ENCODE peak calls at places on chromosomes 6 and 20, in seven cellular contexts. One of them, this sample, is unnamed.

GRCh38 chr6:37648465-37649330 is 49.0 kb downstream of the MDGA1 start:
- DNase-seq in HS-27A: no peak
- DNase-seq in C1 segment of cervical spinal cord: no peak
- DNase-seq in COR-L47: no peak
- DNase-seq in activated CD8-positive, alpha-beta memory T cell treated with anti-CD3 and anti-CD28 coated beads, Interleukin-2, amount 50 U/mL, for 4 hours: peak; percentile 22
- DNase-seq in stimulated activated CD8-positive, alpha-beta memory T cell treated with anti-CD3 and anti-CD28 coated beads, Interleukin-7, amount 100 ng/mL, for 1 hour: no peak
- DNase-seq in left colon: no peak
- DNase-seq in this sample: no peak

GRCh38 chr6:163356324-163356723 is 58.2 kb upstream of the QKI start:
- DNase-seq in C1 segment of cervical spinal cord: no peak
- DNase-seq in activated CD8-positive, alpha-beta memory T cell treated with anti-CD3 and anti-CD28 coated beads, Interleukin-2, amount 50 U/mL, for 4 hours: no peak
- DNase-seq in left colon: no peak
- DNase-seq in stimulated activated CD8-positive, alpha-beta memory T cell treated with anti-CD3 and anti-CD28 coated beads, Interleukin-7, amount 100 ng/mL, for 1 hour: no peak
- DNase-seq in HS-27A: no peak
- DNase-seq in COR-L47: no peak
- DNase-seq in this sample: peak; percentile 76

GRCh38 chr6:53009511-53009910 is 14.4 kb upstream of the GSTA4 start:
- DNase-seq in C1 segment of cervical spinal cord: no peak
- DNase-seq in HS-27A: no peak
- DNase-seq in left colon: no peak
- DNase-seq in stimulated activated CD8-positive, alpha-beta memory T cell treated with anti-CD3 and anti-CD28 coated beads, Interleukin-7, amount 100 ng/mL, for 1 hour: no peak
- DNase-seq in activated CD8-positive, alpha-beta memory T cell treated with anti-CD3 and anti-CD28 coated beads, Interleukin-2, amount 50 U/mL, for 4 hours: no peak
- DNase-seq in COR-L47: no peak
- DNase-seq in this sample: no peak

GRCh38 chr6:36323062-36323461 is 13.6 kb downstream of the BNIP5 start:
- DNase-seq in activated CD8-positive, alpha-beta memory T cell treated with anti-CD3 and anti-CD28 coated beads, Interleukin-2, amount 50 U/mL, for 4 hours: no peak
- DNase-seq in C1 segment of cervical spinal cord: no peak
- DNase-seq in left colon: no peak
- DNase-seq in stimulated activated CD8-positive, alpha-beta memory T cell treated with anti-CD3 and anti-CD28 coated beads, Interleukin-7, amount 100 ng/mL, for 1 hour: no peak
- DNase-seq in HS-27A: no peak
- DNase-seq in COR-L47: peak; percentile 30
- DNase-seq in this sample: peak; percentile 71

GRCh38 chr20:1718604-1719384 is 61.2 kb upstream of the SIRPG start:
- DNase-seq in stimulated activated CD8-positive, alpha-beta memory T cell treated with anti-CD3 and anti-CD28 coated beads, Interleukin-7, amount 100 ng/mL, for 1 hour: no peak
- DNase-seq in C1 segment of cervical spinal cord: no peak
- DNase-seq in left colon: no peak
- DNase-seq in HS-27A: peak; percentile 11
- DNase-seq in activated CD8-positive, alpha-beta memory T cell treated with anti-CD3 and anti-CD28 coated beads, Interleukin-2, amount 50 U/mL, for 4 hours: no peak
- DNase-seq in COR-L47: no peak
- DNase-seq in this sample: no peak

GRCh38 chr6:39755231-39755630 is 30.0 kb upstream of the KIF6 start:
- DNase-seq in COR-L47: no peak
- DNase-seq in activated CD8-positive, alpha-beta memory T cell treated with anti-CD3 and anti-CD28 coated beads, Interleukin-2, amount 50 U/mL, for 4 hours: no peak
- DNase-seq in stimulated activated CD8-positive, alpha-beta memory T cell treated with anti-CD3 and anti-CD28 coated beads, Interleukin-7, amount 100 ng/mL, for 1 hour: no peak
- DNase-seq in C1 segment of cervical spinal cord: no peak
- DNase-seq in left colon: no peak
- DNase-seq in HS-27A: no peak
- DNase-seq in this sample: no peak

GRCh38 chr20:35020108-35021031 is 64.7 kb downstream of the MYH7B start:
- DNase-seq in COR-L47: no peak
- DNase-seq in left colon: no peak
- DNase-seq in stimulated activated CD8-positive, alpha-beta memory T cell treated with anti-CD3 and anti-CD28 coated beads, Interleukin-7, amount 100 ng/mL, for 1 hour: no peak
- DNase-seq in activated CD8-positive, alpha-beta memory T cell treated with anti-CD3 and anti-CD28 coated beads, Interleukin-2, amount 50 U/mL, for 4 hours: no peak
- DNase-seq in HS-27A: no peak
- DNase-seq in C1 segment of cervical spinal cord: no peak
- DNase-seq in this sample: no peak

GRCh38 chr6:45314146-45314545 is 14.0 kb upstream of the RUNX2 start:
- DNase-seq in COR-L47: no peak
- DNase-seq in stimulated activated CD8-positive, alpha-beta memory T cell treated with anti-CD3 and anti-CD28 coated beads, Interleukin-7, amount 100 ng/mL, for 1 hour: no peak
- DNase-seq in HS-27A: no peak
- DNase-seq in left colon: no peak
- DNase-seq in activated CD8-positive, alpha-beta memory T cell treated with anti-CD3 and anti-CD28 coated beads, Interleukin-2, amount 50 U/mL, for 4 hours: no peak
- DNase-seq in C1 segment of cervical spinal cord: no peak
- DNase-seq in this sample: no peak

GRCh38 chr20:41746635-41747034 is 128.5 kb upstream of the CHD6 start:
- DNase-seq in activated CD8-positive, alpha-beta memory T cell treated with anti-CD3 and anti-CD28 coated beads, Interleukin-2, amount 50 U/mL, for 4 hours: no peak
- DNase-seq in left colon: no peak
- DNase-seq in C1 segment of cervical spinal cord: no peak
- DNase-seq in HS-27A: no peak
- DNase-seq in stimulated activated CD8-positive, alpha-beta memory T cell treated with anti-CD3 and anti-CD28 coated beads, Interleukin-7, amount 100 ng/mL, for 1 hour: no peak
- DNase-seq in COR-L47: peak; percentile 9
- DNase-seq in this sample: no peak

GRCh38 chr20:10915815-10916214 is 242.0 kb upstream of the JAG1 start:
- DNase-seq in activated CD8-positive, alpha-beta memory T cell treated with anti-CD3 and anti-CD28 coated beads, Interleukin-2, amount 50 U/mL, for 4 hours: no peak
- DNase-seq in HS-27A: no peak
- DNase-seq in C1 segment of cervical spinal cord: no peak
- DNase-seq in stimulated activated CD8-positive, alpha-beta memory T cell treated with anti-CD3 and anti-CD28 coated beads, Interleukin-7, amount 100 ng/mL, for 1 hour: no peak
- DNase-seq in COR-L47: no peak
- DNase-seq in left colon: no peak
- DNase-seq in this sample: no peak

GRCh38 chr6:37752718-37753117 is 55.0 kb upstream of the MDGA1 start:
- DNase-seq in C1 segment of cervical spinal cord: no peak
- DNase-seq in HS-27A: no peak
- DNase-seq in activated CD8-positive, alpha-beta memory T cell treated with anti-CD3 and anti-CD28 coated beads, Interleukin-2, amount 50 U/mL, for 4 hours: no peak
- DNase-seq in left colon: no peak
- DNase-seq in stimulated activated CD8-positive, alpha-beta memory T cell treated with anti-CD3 and anti-CD28 coated beads, Interleukin-7, amount 100 ng/mL, for 1 hour: no peak
- DNase-seq in COR-L47: no peak
- DNase-seq in this sample: no peak

GRCh38 chr20:24077145-24077544 is 88.6 kb upstream of the GGTLC1 start:
- DNase-seq in left colon: no peak
- DNase-seq in C1 segment of cervical spinal cord: no peak
- DNase-seq in stimulated activated CD8-positive, alpha-beta memory T cell treated with anti-CD3 and anti-CD28 coated beads, Interleukin-7, amount 100 ng/mL, for 1 hour: no peak
- DNase-seq in COR-L47: no peak
- DNase-seq in activated CD8-positive, alpha-beta memory T cell treated with anti-CD3 and anti-CD28 coated beads, Interleukin-2, amount 50 U/mL, for 4 hours: no peak
- DNase-seq in HS-27A: no peak
- DNase-seq in this sample: no peak

GRCh38 chr6:147633191-147633590 is 124.7 kb downstream of the SAMD5 start:
- DNase-seq in stimulated activated CD8-positive, alpha-beta memory T cell treated with anti-CD3 and anti-CD28 coated beads, Interleukin-7, amount 100 ng/mL, for 1 hour: no peak
- DNase-seq in HS-27A: no peak
- DNase-seq in activated CD8-positive, alpha-beta memory T cell treated with anti-CD3 and anti-CD28 coated beads, Interleukin-2, amount 50 U/mL, for 4 hours: no peak
- DNase-seq in C1 segment of cervical spinal cord: no peak
- DNase-seq in COR-L47: no peak
- DNase-seq in left colon: no peak
- DNase-seq in this sample: no peak

GRCh38 chr6:15480546-15480945 is 182.3 kb downstream of the DTNBP1 start:
- DNase-seq in stimulated activated CD8-positive, alpha-beta memory T cell treated with anti-CD3 and anti-CD28 coated beads, Interleukin-7, amount 100 ng/mL, for 1 hour: no peak
- DNase-seq in COR-L47: no peak
- DNase-seq in activated CD8-positive, alpha-beta memory T cell treated with anti-CD3 and anti-CD28 coated beads, Interleukin-2, amount 50 U/mL, for 4 hours: no peak
- DNase-seq in left colon: no peak
- DNase-seq in HS-27A: no peak
- DNase-seq in C1 segment of cervical spinal cord: no peak
- DNase-seq in this sample: no peak

GRCh38 chr20:63944078-63944941 is 11.9 kb downstream of the UCKL1 start:
- DNase-seq in stimulated activated CD8-positive, alpha-beta memory T cell treated with anti-CD3 and anti-CD28 coated beads, Interleukin-7, amount 100 ng/mL, for 1 hour: no peak
- DNase-seq in C1 segment of cervical spinal cord: no peak
- DNase-seq in COR-L47: no peak
- DNase-seq in activated CD8-positive, alpha-beta memory T cell treated with anti-CD3 and anti-CD28 coated beads, Interleukin-2, amount 50 U/mL, for 4 hours: no peak
- DNase-seq in HS-27A: no peak
- DNase-seq in left colon: no peak
- DNase-seq in this sample: no peak

GRCh38 chr6:125544819-125545218 is 204.6 kb upstream of the HEY2 start:
- DNase-seq in stimulated activated CD8-positive, alpha-beta memory T cell treated with anti-CD3 and anti-CD28 coated beads, Interleukin-7, amount 100 ng/mL, for 1 hour: no peak
- DNase-seq in COR-L47: no peak
- DNase-seq in C1 segment of cervical spinal cord: no peak
- DNase-seq in left colon: no peak
- DNase-seq in activated CD8-positive, alpha-beta memory T cell treated with anti-CD3 and anti-CD28 coated beads, Interleukin-2, amount 50 U/mL, for 4 hours: no peak
- DNase-seq in HS-27A: no peak
- DNase-seq in this sample: no peak

GRCh38 chr6:149264629-149265028 is 52.9 kb upstream of the TAB2 start:
- DNase-seq in COR-L47: no peak
- DNase-seq in activated CD8-positive, alpha-beta memory T cell treated with anti-CD3 and anti-CD28 coated beads, Interleukin-2, amount 50 U/mL, for 4 hours: peak; percentile 34
- DNase-seq in left colon: no peak
- DNase-seq in stimulated activated CD8-positive, alpha-beta memory T cell treated with anti-CD3 and anti-CD28 coated beads, Interleukin-7, amount 100 ng/mL, for 1 hour: no peak
- DNase-seq in C1 segment of cervical spinal cord: no peak
- DNase-seq in HS-27A: no peak
- DNase-seq in this sample: no peak

GRCh38 chr6:52697903-52698302 is 27.0 kb downstream of the TMEM14A start:
- DNase-seq in HS-27A: no peak
- DNase-seq in left colon: no peak
- DNase-seq in COR-L47: peak; percentile 27
- DNase-seq in C1 segment of cervical spinal cord: no peak
- DNase-seq in stimulated activated CD8-positive, alpha-beta memory T cell treated with anti-CD3 and anti-CD28 coated beads, Interleukin-7, amount 100 ng/mL, for 1 hour: no peak
- DNase-seq in activated CD8-positive, alpha-beta memory T cell treated with anti-CD3 and anti-CD28 coated beads, Interleukin-2, amount 50 U/mL, for 4 hours: no peak
- DNase-seq in this sample: no peak

GRCh38 chr6:27810768-27811298 is 101.4 kb downstream of the OR2B2 start:
- DNase-seq in activated CD8-positive, alpha-beta memory T cell treated with anti-CD3 and anti-CD28 coated beads, Interleukin-2, amount 50 U/mL, for 4 hours: no peak
- DNase-seq in stimulated activated CD8-positive, alpha-beta memory T cell treated with anti-CD3 and anti-CD28 coated beads, Interleukin-7, amount 100 ng/mL, for 1 hour: no peak
- DNase-seq in HS-27A: no peak
- DNase-seq in left colon: no peak
- DNase-seq in C1 segment of cervical spinal cord: peak; percentile 13
- DNase-seq in COR-L47: no peak
- DNase-seq in this sample: no peak

GRCh38 chr20:48648482-48649051 is 179.2 kb downstream of the PREX1 start:
- DNase-seq in stimulated activated CD8-positive, alpha-beta memory T cell treated with anti-CD3 and anti-CD28 coated beads, Interleukin-7, amount 100 ng/mL, for 1 hour: no peak
- DNase-seq in left colon: no peak
- DNase-seq in C1 segment of cervical spinal cord: no peak
- DNase-seq in COR-L47: peak; percentile 9
- DNase-seq in HS-27A: no peak
- DNase-seq in activated CD8-positive, alpha-beta memory T cell treated with anti-CD3 and anti-CD28 coated beads, Interleukin-2, amount 50 U/mL, for 4 hours: no peak
- DNase-seq in this sample: no peak

GRCh38 chr6:151763938-151764680 is 43.4 kb upstream of the ESR1 start:
- DNase-seq in C1 segment of cervical spinal cord: peak; percentile 7
- DNase-seq in left colon: peak; percentile 89
- DNase-seq in COR-L47: no peak
- DNase-seq in HS-27A: peak; percentile 86
- DNase-seq in stimulated activated CD8-positive, alpha-beta memory T cell treated with anti-CD3 and anti-CD28 coated beads, Interleukin-7, amount 100 ng/mL, for 1 hour: no peak
- DNase-seq in activated CD8-positive, alpha-beta memory T cell treated with anti-CD3 and anti-CD28 coated beads, Interleukin-2, amount 50 U/mL, for 4 hours: peak; percentile 19
- DNase-seq in this sample: peak; percentile 73

GRCh38 chr20:35663813-35664543 is 722 bp downstream of the CPNE1 start:
- DNase-seq in left colon: peak; percentile 63
- DNase-seq in C1 segment of cervical spinal cord: peak; percentile 34
- DNase-seq in HS-27A: no peak
- DNase-seq in COR-L47: peak; percentile 35
- DNase-seq in activated CD8-positive, alpha-beta memory T cell treated with anti-CD3 and anti-CD28 coated beads, Interleukin-2, amount 50 U/mL, for 4 hours: peak; percentile 56
- DNase-seq in stimulated activated CD8-positive, alpha-beta memory T cell treated with anti-CD3 and anti-CD28 coated beads, Interleukin-7, amount 100 ng/mL, for 1 hour: peak; percentile 20
- DNase-seq in this sample: peak; percentile 37

GRCh38 chr6:57224769-57225515 is 2.8 kb upstream of the RAB23 start:
- DNase-seq in left colon: no peak
- DNase-seq in HS-27A: no peak
- DNase-seq in stimulated activated CD8-positive, alpha-beta memory T cell treated with anti-CD3 and anti-CD28 coated beads, Interleukin-7, amount 100 ng/mL, for 1 hour: no peak
- DNase-seq in C1 segment of cervical spinal cord: no peak
- DNase-seq in COR-L47: no peak
- DNase-seq in activated CD8-positive, alpha-beta memory T cell treated with anti-CD3 and anti-CD28 coated beads, Interleukin-2, amount 50 U/mL, for 4 hours: no peak
- DNase-seq in this sample: no peak